ENCODE peak calls at places on chromosome 3, in four cellular contexts. One of them, this sample, is unnamed.

GRCh38 chr3:170128259-170128976 is 53.1 kb downstream of the PHC3 start:
- DNase-seq in K562: no peak
- DNase-seq in HL-60: peak; percentile 97
- DNase-seq in GM12878: peak; percentile 84
- DNase-seq in this sample: peak; percentile 17

GRCh38 chr3:182920515-182921084 is 59.7 kb downstream of the DCUN1D1 start:
- DNase-seq in GM12878: no peak
- DNase-seq in K562: peak; percentile 96
- DNase-seq in HL-60: no peak
- DNase-seq in this sample: no peak

GRCh38 chr3:170717410-170718402 is 131.8 kb upstream of the SLC7A14 start:
- DNase-seq in GM12878: no peak
- DNase-seq in HL-60: no peak
- DNase-seq in K562: peak; percentile 73
- DNase-seq in this sample: no peak

GRCh38 chr3:38117163-38117716 is 19.7 kb downstream of the ACAA1 start:
- DNase-seq in HL-60: no peak
- DNase-seq in GM12878: no peak
- DNase-seq in K562: no peak
- DNase-seq in this sample: no peak

GRCh38 chr3:120200836-120201235 is 84.2 kb downstream of the GPR156 start:
- DNase-seq in GM12878: no peak
- DNase-seq in K562: no peak
- DNase-seq in HL-60: no peak
- DNase-seq in this sample: no peak

GRCh38 chr3:171883257-171883892 is 40.2 kb downstream of the TMEM212 start:
- DNase-seq in K562: no peak
- DNase-seq in GM12878: no peak
- DNase-seq in HL-60: no peak
- DNase-seq in this sample: no peak

GRCh38 chr3:178288074-178288473 is 248.2 kb upstream of the KCNMB2 start:
- DNase-seq in GM12878: no peak
- DNase-seq in K562: no peak
- DNase-seq in HL-60: no peak
- DNase-seq in this sample: no peak

GRCh38 chr3:10676905-10677304 is 139.1 kb upstream of the SLC6A11 start:
- DNase-seq in HL-60: no peak
- DNase-seq in GM12878: no peak
- DNase-seq in K562: no peak
- DNase-seq in this sample: no peak

GRCh38 chr3:126129408-126129891 is 45.5 kb upstream of the SLC41A3 start:
- DNase-seq in GM12878: no peak
- DNase-seq in K562: no peak
- DNase-seq in HL-60: no peak
- DNase-seq in this sample: no peak

GRCh38 chr3:33722626-33723370 is 4.7 kb upstream of the CLASP2 start:
- DNase-seq in GM12878: no peak
- DNase-seq in K562: no peak
- DNase-seq in HL-60: no peak
- DNase-seq in this sample: no peak

GRCh38 chr3:18477620-18478019 is 52.5 kb upstream of the SATB1 start:
- DNase-seq in GM12878: no peak
- DNase-seq in K562: no peak
- DNase-seq in HL-60: no peak
- DNase-seq in this sample: no peak

GRCh38 chr3:170566413-170566812 is 19.5 kb downstream of the SLC7A14 start:
- DNase-seq in K562: peak; percentile 46
- DNase-seq in HL-60: no peak
- DNase-seq in GM12878: no peak
- DNase-seq in this sample: no peak

GRCh38 chr3:179677884-179678283 is 25.0 kb downstream of the USP13 start:
- DNase-seq in HL-60: no peak
- DNase-seq in K562: no peak
- DNase-seq in GM12878: no peak
- DNase-seq in this sample: no peak

GRCh38 chr3:132247211-132247610 is 70.0 kb upstream of the ACP3 start:
- DNase-seq in K562: no peak
- DNase-seq in GM12878: no peak
- DNase-seq in HL-60: no peak
- DNase-seq in this sample: no peak

GRCh38 chr3:55242921-55243320 is 244.2 kb downstream of the WNT5A start:
- DNase-seq in K562: no peak
- DNase-seq in GM12878: no peak
- DNase-seq in HL-60: no peak
- DNase-seq in this sample: no peak

GRCh38 chr3:51698209-51698608 is 8.7 kb upstream of the GRM2 start:
- DNase-seq in HL-60: no peak
- DNase-seq in GM12878: no peak
- DNase-seq in K562: no peak
- DNase-seq in this sample: no peak

GRCh38 chr3:101842245-101842934 is 6.9 kb upstream of the NFKBIZ start:
- DNase-seq in GM12878: no peak
- DNase-seq in HL-60: no peak
- DNase-seq in K562: no peak
- DNase-seq in this sample: no peak

GRCh38 chr3:33430061-33430460 is 10.1 kb downstream of the UBP1 start:
- DNase-seq in GM12878: no peak
- DNase-seq in HL-60: no peak
- DNase-seq in K562: no peak
- DNase-seq in this sample: no peak

GRCh38 chr3:78765671-78766485 is 1001.9 kb downstream of the ROBO1 start:
- DNase-seq in GM12878: no peak
- DNase-seq in K562: no peak
- DNase-seq in HL-60: no peak
- DNase-seq in this sample: no peak

GRCh38 chr3:121962443-121962842 is 59.6 kb downstream of the ILDR1 start:
- DNase-seq in GM12878: no peak
- DNase-seq in K562: no peak
- DNase-seq in HL-60: no peak
- DNase-seq in this sample: no peak

GRCh38 chr3:29697989-29698388 is 417.1 kb downstream of the RBMS3 start:
- DNase-seq in HL-60: no peak
- DNase-seq in GM12878: no peak
- DNase-seq in K562: no peak
- DNase-seq in this sample: no peak

GRCh38 chr3:15521573-15521965 is at the start of gene COLQ:
- DNase-seq in K562: peak; percentile 19
- DNase-seq in HL-60: no peak
- DNase-seq in GM12878: no peak
- DNase-seq in this sample: no peak

GRCh38 chr3:5140230-5140621 is 18.1 kb downstream of the ARL8B start:
- DNase-seq in K562: no peak
- DNase-seq in GM12878: no peak
- DNase-seq in HL-60: no peak
- DNase-seq in this sample: no peak

GRCh38 chr3:156811092-156811862 is 14.9 kb upstream of the LEKR1 start:
- DNase-seq in HL-60: peak; percentile 40
- DNase-seq in K562: no peak
- DNase-seq in GM12878: no peak
- DNase-seq in this sample: no peak

GRCh38 chr3:72080800-72081199 is 295.9 kb upstream of the PROK2 start:
- DNase-seq in HL-60: no peak
- DNase-seq in GM12878: no peak
- DNase-seq in K562: peak; percentile 58
- DNase-seq in this sample: no peak

GRCh38 chr3:57079221-57079831 is 18.9 kb downstream of the SPATA12 start:
- DNase-seq in GM12878: no peak
- DNase-seq in K562: peak; percentile 64
- DNase-seq in HL-60: no peak
- DNase-seq in this sample: peak; percentile 41

GRCh38 chr3:193946945-193947344 is 189.0 kb upstream of the HES1 start:
- DNase-seq in GM12878: no peak
- DNase-seq in K562: no peak
- DNase-seq in HL-60: no peak
- DNase-seq in this sample: no peak

GRCh38 chr3:14464521-14464920 is 62.1 kb downstream of the SLC6A6 start:
- DNase-seq in HL-60: no peak
- DNase-seq in K562: no peak
- DNase-seq in GM12878: no peak
- DNase-seq in this sample: no peak

GRCh38 chr3:146326875-146327543 is 76.1 kb upstream of the PLSCR4 start:
- DNase-seq in K562: peak; percentile 8
- DNase-seq in GM12878: no peak
- DNase-seq in HL-60: no peak
- DNase-seq in this sample: no peak

GRCh38 chr3:96991812-96992211 is 177.4 kb downstream of the EPHA6 start:
- DNase-seq in HL-60: no peak
- DNase-seq in GM12878: no peak
- DNase-seq in K562: no peak
- DNase-seq in this sample: no peak

GRCh38 chr3:56620371-56620770 is 62.7 kb downstream of the TASOR start:
- DNase-seq in HL-60: no peak
- DNase-seq in K562: no peak
- DNase-seq in GM12878: no peak
- DNase-seq in this sample: no peak

GRCh38 chr3:70811880-70812279 is 499.4 kb upstream of the MDFIC2 start:
- DNase-seq in GM12878: no peak
- DNase-seq in K562: no peak
- DNase-seq in HL-60: no peak
- DNase-seq in this sample: no peak

GRCh38 chr3:52892290-52892624 is 5.1 kb downstream of the STIMATE start:
- DNase-seq in K562: no peak
- DNase-seq in GM12878: no peak
- DNase-seq in HL-60: no peak
- DNase-seq in this sample: no peak

GRCh38 chr3:143771258-143771657 is 77.0 kb downstream of the SLC9A9 start:
- DNase-seq in GM12878: no peak
- DNase-seq in HL-60: no peak
- DNase-seq in K562: no peak
- DNase-seq in this sample: no peak

GRCh38 chr3:152175576-152175883 is 93.2 kb upstream of the MBNL1 start:
- DNase-seq in K562: no peak
- DNase-seq in HL-60: no peak
- DNase-seq in GM12878: no peak
- DNase-seq in this sample: no peak

GRCh38 chr3:186583820-186584219 is 13.3 kb downstream of the DNAJB11 start:
- DNase-seq in HL-60: no peak
- DNase-seq in GM12878: no peak
- DNase-seq in K562: no peak
- DNase-seq in this sample: no peak
- TF ChIP-seq SPI1 in HL-60: no peak
- TF ChIP-seq SPI1 in GM12878: no peak
- TF ChIP-seq SPI1 in K562: no peak
- TF ChIP-seq SPI1 in this sample: no peak

GRCh38 chr3:185594073-185594472 is 8.0 kb downstream of the SENP2 start:
- DNase-seq in HL-60: no peak
- DNase-seq in GM12878: no peak
- DNase-seq in K562: no peak
- DNase-seq in this sample: no peak

DNA sequence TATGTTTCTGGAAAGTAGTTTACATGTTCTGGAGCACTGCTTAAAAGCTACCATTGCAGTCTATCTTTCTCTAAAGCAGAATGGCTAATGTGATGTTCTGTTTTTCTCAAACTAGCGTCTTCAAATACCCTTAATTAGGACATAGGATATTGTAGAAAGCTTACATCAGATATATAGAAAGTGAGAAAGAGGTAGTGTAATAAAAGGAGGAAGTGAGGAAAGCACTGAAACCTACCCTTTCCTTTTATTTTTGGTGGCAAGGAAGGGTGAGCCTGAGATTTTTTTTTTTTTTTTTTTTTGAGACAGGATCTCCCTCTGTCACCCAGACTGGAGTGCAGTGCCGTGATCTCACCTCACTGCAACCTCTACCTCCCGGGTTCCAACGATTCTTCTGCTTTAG is 9.4 kb downstream of the SENP2 start:
- DNase-seq in GM12878: peak; percentile 21
- DNase-seq in K562: no peak
- DNase-seq in HL-60: peak; percentile 3
- DNase-seq in this sample: no peak
- TF ChIP-seq SPI1 in GM12878: peak; percentile 83
- TF ChIP-seq SPI1 in K562: no peak
- TF ChIP-seq SPI1 in HL-60: peak; percentile 94
- TF ChIP-seq SPI1 in this sample: peak; percentile 89

DNA sequence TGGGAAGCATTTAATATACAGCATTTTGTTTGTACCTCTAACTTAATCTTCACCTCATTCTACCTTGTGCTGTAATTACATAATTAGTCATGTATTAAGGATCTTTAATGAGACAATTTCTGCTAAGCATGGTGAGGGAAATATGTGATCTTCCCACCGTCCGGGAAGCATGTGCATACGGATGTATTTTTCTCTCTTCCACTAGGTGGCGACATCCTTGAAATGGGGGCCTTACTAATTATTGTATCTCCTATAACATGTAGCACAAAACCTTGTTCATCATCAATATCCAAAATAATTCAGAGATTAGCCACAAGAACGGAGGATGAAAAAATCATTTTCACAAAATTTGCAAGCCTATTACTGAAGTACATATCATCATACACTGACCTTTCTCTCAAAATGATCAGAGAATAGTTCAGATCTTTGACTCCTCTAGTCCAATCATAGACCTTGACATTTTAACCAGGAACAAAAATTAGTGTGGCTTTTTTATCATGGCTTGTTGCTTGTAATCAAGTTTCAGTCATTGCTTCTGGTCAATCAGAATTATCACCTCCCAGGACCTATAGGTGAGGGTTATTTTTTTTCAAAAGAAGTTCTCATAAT is 148.9 kb upstream of the GBE1 start:
- DNase-seq in K562: peak; percentile 30
- DNase-seq in GM12878: peak; percentile 21
- DNase-seq in HL-60: peak; percentile 42
- DNase-seq in this sample: peak; percentile 0
- TF ChIP-seq SPI1 in K562: no peak
- TF ChIP-seq SPI1 in GM12878: no peak
- TF ChIP-seq SPI1 in HL-60: no peak
- TF ChIP-seq SPI1 in this sample: no peak

GRCh38 chr3:195250473-195251251 is 20.3 kb downstream of the XXYLT1 start:
- DNase-seq in HL-60: no peak
- DNase-seq in K562: no peak
- DNase-seq in GM12878: no peak
- DNase-seq in this sample: no peak
- TF ChIP-seq SPI1 in HL-60: no peak
- TF ChIP-seq SPI1 in K562: no peak
- TF ChIP-seq SPI1 in GM12878: no peak
- TF ChIP-seq SPI1 in this sample: no peak

DNA sequence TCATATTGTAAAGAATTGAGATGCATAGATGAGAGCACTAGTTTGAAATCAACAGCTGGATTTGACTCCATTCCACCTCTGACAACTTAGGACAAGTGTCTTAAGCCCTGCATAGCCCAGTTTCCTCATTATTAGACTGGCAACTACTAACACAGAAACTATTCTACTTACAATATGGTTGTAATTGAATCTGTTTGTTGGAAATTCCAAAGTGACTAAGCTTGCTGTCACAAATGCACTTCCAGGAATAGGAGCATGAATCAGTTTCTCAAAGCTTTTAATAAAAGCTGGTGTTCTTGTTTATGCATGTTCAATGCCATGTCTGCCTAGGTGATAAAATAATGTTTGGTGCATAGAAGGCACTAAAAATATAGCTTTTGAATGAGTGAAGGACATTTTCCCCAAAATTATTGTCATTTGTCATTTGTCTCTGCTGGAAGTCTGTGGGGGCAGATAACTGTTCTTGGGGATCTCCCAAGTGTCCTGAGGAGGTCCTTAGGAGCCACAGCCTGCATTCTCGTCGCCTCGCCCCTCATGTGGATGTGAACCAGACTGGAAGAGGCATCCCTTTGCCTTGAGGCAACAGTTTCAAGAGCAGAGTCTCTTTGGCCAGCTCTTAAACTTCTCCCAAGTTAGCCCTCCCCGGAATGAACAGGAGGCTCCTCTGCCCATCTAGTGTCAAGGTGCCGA is 40.4 kb upstream of the CD47 start:
- DNase-seq in K562: no peak
- DNase-seq in GM12878: no peak
- DNase-seq in HL-60: no peak
- DNase-seq in this sample: no peak
- TF ChIP-seq SPI1 in K562: no peak
- TF ChIP-seq SPI1 in GM12878: no peak
- TF ChIP-seq SPI1 in HL-60: no peak
- TF ChIP-seq SPI1 in this sample: no peak

This sample was measured in GM12891.